ENCODE peak calls at places on chromosomes 5 and 9, in four cellular contexts. I, N, P and V are unnamed samples.

GRCh38 chr9:2727966-2728613 is 10.8 kb downstream of the KCNV2 start:
- DNase-seq in I (no peak), N (no peak), P (no peak), V (no peak)

GRCh38 chr5:6712136-6712581 is 1.1 kb upstream of the TENT4A start:
- DNase-seq in I (peak; percentile 46), N (peak; percentile 40), P (peak; percentile 87), V (peak; percentile 45)

GRCh38 chr5:50691399-50692016 is 25.1 kb downstream of the PARP8 start:
- DNase-seq in I (no peak), N (no peak), P (no peak), V (no peak)

GRCh38 chr9:98702340-98702739 is 6.4 kb downstream of the GABBR2 start:
- DNase-seq in I (no peak), N (no peak), P (no peak), V (no peak)

GRCh38 chr5:67246108-67246507 is 49.5 kb upstream of the CD180 start:
- DNase-seq in I (peak; percentile 61), N (no peak), P (no peak), V (no peak)

GRCh38 chr9:138066049-138066448 is 188.5 kb downstream of the CACNA1B start:
- DNase-seq in I (no peak), N (no peak), P (peak; percentile 43), V (no peak)

GRCh38 chr5:172002310-172002709 is 4.1 kb downstream of the FBXW11 start:
- DNase-seq in I (peak; percentile 24), N (no peak), P (no peak), V (no peak)

GRCh38 chr5:177036443-177036842 is 13.9 kb downstream of the ZNF346 start:
- DNase-seq in I (no peak), N (no peak), P (no peak), V (no peak)

GRCh38 chr9:8489845-8490244 is 690.3 kb upstream of the DMAC1 start:
- DNase-seq in I (no peak), N (no peak), P (no peak), V (no peak)

GRCh38 chr5:167442922-167443321 is 848.5 kb upstream of the WWC1 start:
- DNase-seq in I (no peak), N (no peak), P (no peak), V (no peak)

GRCh38 chr5:127838661-127839060 is 135.5 kb downstream of the CCDC192 start:
- DNase-seq in I (no peak), N (no peak), P (no peak), V (no peak)

GRCh38 chr9:12141422-12141821 is 551.8 kb upstream of the TYRP1 start:
- DNase-seq in I (no peak), N (no peak), P (no peak), V (no peak)

GRCh38 chr9:77092536-77092935 is 73.1 kb downstream of the FOXB2 start:
- DNase-seq in I (no peak), N (no peak), P (no peak), V (no peak)

GRCh38 chr9:114156658-114157421 is 1.5 kb downstream of the COL27A1 start:
- DNase-seq in I (no peak), N (peak; percentile 10), P (no peak), V (peak; percentile 50)

GRCh38 chr5:77852514-77853352 is 76.6 kb upstream of the TBCA start:
- DNase-seq in I (no peak), N (no peak), P (no peak), V (no peak)

GRCh38 chr9:3906437-3907213 is 380.8 kb upstream of the RFX3 start:
- DNase-seq in I (no peak), N (no peak), P (no peak), V (no peak)

GRCh38 chr5:123000731-123001130 is 35.8 kb downstream of the PPIC start:
- DNase-seq in I (no peak), N (no peak), P (no peak), V (no peak)